ENCODE peak calls at places on chromosomes 7 and 10, in six cellular contexts. One of them, this sample, is unnamed.
A peak's percentile ranks its signal among the peaks of the same experiment; 100 is the strongest.

GRCh38 chr7:85664341-85664740 is 477.5 kb upstream of the SEMA3D start:
- DNase-seq in IMR-90: no peak
- DNase-seq in trophoblast cell: no peak
- DNase-seq in mesenchymal stem cell: no peak
- DNase-seq in neuronal stem cell: no peak
- DNase-seq in H1: no peak
- DNase-seq in this sample: no peak

GRCh38 chr7:69403169-69403568 is 195.1 kb upstream of the AUTS2 start:
- DNase-seq in IMR-90: no peak
- DNase-seq in trophoblast cell: no peak
- DNase-seq in mesenchymal stem cell: no peak
- DNase-seq in neuronal stem cell: no peak
- DNase-seq in H1: no peak
- DNase-seq in this sample: peak; percentile 33

GRCh38 chr10:133347636-133348517 is 704 bp downstream of the PRAP1 start:
- DNase-seq in IMR-90: no peak
- DNase-seq in trophoblast cell: no peak
- DNase-seq in mesenchymal stem cell: no peak
- DNase-seq in neuronal stem cell: no peak
- DNase-seq in H1: no peak
- DNase-seq in this sample: no peak

GRCh38 chr7:39926111-39926510 is 23.9 kb upstream of the CDK13 start:
- DNase-seq in IMR-90: no peak
- DNase-seq in trophoblast cell: no peak
- DNase-seq in mesenchymal stem cell: no peak
- DNase-seq in neuronal stem cell: no peak
- DNase-seq in H1: no peak
- DNase-seq in this sample: no peak

GRCh38 chr10:74047871-74048270 is 50.0 kb downstream of the VCL start:
- DNase-seq in IMR-90: peak; percentile 62
- DNase-seq in trophoblast cell: no peak
- DNase-seq in mesenchymal stem cell: peak; percentile 63
- DNase-seq in neuronal stem cell: no peak
- DNase-seq in H1: no peak
- DNase-seq in this sample: no peak

GRCh38 chr10:63227207-63227895 is 94.2 kb downstream of the NRBF2 start:
- DNase-seq in IMR-90: no peak
- DNase-seq in trophoblast cell: no peak
- DNase-seq in mesenchymal stem cell: peak; percentile 41
- DNase-seq in neuronal stem cell: no peak
- DNase-seq in H1: no peak
- DNase-seq in this sample: no peak

GRCh38 chr7:89029864-89030263 is 234.3 kb upstream of the TEX47 start:
- DNase-seq in IMR-90: no peak
- DNase-seq in trophoblast cell: no peak
- DNase-seq in mesenchymal stem cell: no peak
- DNase-seq in neuronal stem cell: no peak
- DNase-seq in H1: no peak
- DNase-seq in this sample: no peak

GRCh38 chr7:95476072-95476845 is 9.5 kb upstream of the ASB4 start:
- DNase-seq in IMR-90: no peak
- DNase-seq in trophoblast cell: no peak
- DNase-seq in mesenchymal stem cell: peak; percentile 17
- DNase-seq in neuronal stem cell: no peak
- DNase-seq in H1: no peak
- DNase-seq in this sample: no peak

GRCh38 chr10:118698421-118698820 is 56.3 kb downstream of the CACUL1 start:
- DNase-seq in IMR-90: peak; percentile 72
- DNase-seq in trophoblast cell: no peak
- DNase-seq in mesenchymal stem cell: peak; percentile 67
- DNase-seq in neuronal stem cell: no peak
- DNase-seq in H1: no peak
- DNase-seq in this sample: no peak

GRCh38 chr7:105015631-105015965 is 1.6 kb downstream of the KMT2E start:
- DNase-seq in IMR-90: peak; percentile 41
- DNase-seq in trophoblast cell: peak; percentile 27
- DNase-seq in mesenchymal stem cell: peak; percentile 60
- DNase-seq in neuronal stem cell: no peak
- DNase-seq in H1: no peak
- DNase-seq in this sample: no peak

GRCh38 chr7:73328696-73329095 is 735 bp downstream of the FKBP6 start:
- DNase-seq in IMR-90: no peak
- DNase-seq in trophoblast cell: no peak
- DNase-seq in mesenchymal stem cell: no peak
- DNase-seq in neuronal stem cell: no peak
- DNase-seq in H1: no peak
- DNase-seq in this sample: no peak

GRCh38 chr10:585502-585901 is 104.0 kb downstream of the DIP2C start:
- DNase-seq in IMR-90: no peak
- DNase-seq in trophoblast cell: no peak
- DNase-seq in mesenchymal stem cell: no peak
- DNase-seq in neuronal stem cell: no peak
- DNase-seq in H1: no peak
- DNase-seq in this sample: no peak

GRCh38 chr10:44416021-44416758 is 31.3 kb upstream of the CXCL12 start:
- DNase-seq in IMR-90: no peak
- DNase-seq in trophoblast cell: no peak
- DNase-seq in mesenchymal stem cell: no peak
- DNase-seq in neuronal stem cell: no peak
- DNase-seq in H1: no peak
- DNase-seq in this sample: peak; percentile 4

GRCh38 chr10:32952094-32952493 is 5.9 kb downstream of the ITGB1 start:
- DNase-seq in IMR-90: no peak
- DNase-seq in trophoblast cell: no peak
- DNase-seq in mesenchymal stem cell: no peak
- DNase-seq in neuronal stem cell: no peak
- DNase-seq in H1: no peak
- DNase-seq in this sample: no peak

GRCh38 chr7:43104874-43105520 is 7.5 kb upstream of the HECW1 start:
- DNase-seq in IMR-90: no peak
- DNase-seq in trophoblast cell: no peak
- DNase-seq in mesenchymal stem cell: peak; percentile 63
- DNase-seq in neuronal stem cell: no peak
- DNase-seq in H1: no peak
- DNase-seq in this sample: no peak

GRCh38 chr7:112302566-112302965 is 96.1 kb downstream of the ZNF277 start:
- DNase-seq in IMR-90: no peak
- DNase-seq in trophoblast cell: no peak
- DNase-seq in mesenchymal stem cell: peak; percentile 9
- DNase-seq in neuronal stem cell: no peak
- DNase-seq in H1: no peak
- DNase-seq in this sample: no peak

GRCh38 chr10:60739581-60739980 is 38.7 kb upstream of the CDK1 start:
- DNase-seq in IMR-90: peak; percentile 52
- DNase-seq in trophoblast cell: peak; percentile 37
- DNase-seq in mesenchymal stem cell: peak; percentile 56
- DNase-seq in neuronal stem cell: no peak
- DNase-seq in H1: no peak
- DNase-seq in this sample: no peak

GRCh38 chr7:116776610-116777289 is 85.6 kb upstream of the CAPZA2 start:
- DNase-seq in IMR-90: peak; percentile 85
- DNase-seq in trophoblast cell: peak; percentile 9
- DNase-seq in mesenchymal stem cell: peak; percentile 33
- DNase-seq in neuronal stem cell: no peak
- DNase-seq in H1: no peak
- DNase-seq in this sample: no peak

GRCh38 chr7:130515315-130516047 is 23.6 kb downstream of the MEST start:
- DNase-seq in IMR-90: no peak
- DNase-seq in trophoblast cell: no peak
- DNase-seq in mesenchymal stem cell: no peak
- DNase-seq in neuronal stem cell: no peak
- DNase-seq in H1: no peak
- DNase-seq in this sample: no peak

GRCh38 chr7:92691578-92691977 is 101.4 kb upstream of the FAM133B start:
- DNase-seq in IMR-90: peak; percentile 76
- DNase-seq in trophoblast cell: peak; percentile 81
- DNase-seq in mesenchymal stem cell: peak; percentile 79
- DNase-seq in neuronal stem cell: no peak
- DNase-seq in H1: no peak
- DNase-seq in this sample: no peak

GRCh38 chr7:113730309-113730955 is 188.4 kb downstream of the PPP1R3A start:
- DNase-seq in IMR-90: peak; percentile 87
- DNase-seq in trophoblast cell: no peak
- DNase-seq in mesenchymal stem cell: peak; percentile 49
- DNase-seq in neuronal stem cell: no peak
- DNase-seq in H1: no peak
- DNase-seq in this sample: no peak

GRCh38 chr10:121611431-121612159 is 13.4 kb upstream of the FGFR2 start:
- DNase-seq in IMR-90: no peak
- DNase-seq in trophoblast cell: no peak
- DNase-seq in mesenchymal stem cell: no peak
- DNase-seq in neuronal stem cell: no peak
- DNase-seq in H1: no peak
- DNase-seq in this sample: no peak

GRCh38 chr7:157903715-157904114 is 566.9 kb downstream of the DNAJB6 start:
- DNase-seq in IMR-90: no peak
- DNase-seq in trophoblast cell: no peak
- DNase-seq in mesenchymal stem cell: no peak
- DNase-seq in neuronal stem cell: no peak
- DNase-seq in H1: no peak
- DNase-seq in this sample: no peak
- H4K91ac ChIP-seq in IMR-90: no peak overlapping the region
- H4K91ac ChIP-seq in trophoblast cell: no peak overlapping the region
- H4K91ac ChIP-seq in mesenchymal stem cell: no peak overlapping the region
- H4K91ac ChIP-seq in neuronal stem cell: no peak overlapping the region
- H4K91ac ChIP-seq in H1: peak overlapping the region; percentile 34
- H4K91ac ChIP-seq in this sample: no peak overlapping the region

GRCh38 chr7:134316539-134317344 is at the start of gene SLC35B4:
- DNase-seq in IMR-90: peak; percentile 97
- DNase-seq in trophoblast cell: peak; percentile 97
- DNase-seq in mesenchymal stem cell: peak; percentile 97
- DNase-seq in neuronal stem cell: peak; percentile 96
- DNase-seq in H1: peak; percentile 98
- DNase-seq in this sample: peak; percentile 99
- H3K23ac ChIP-seq in IMR-90: peak within 1 kb of the TSS; percentile 29
- H3K23ac ChIP-seq in trophoblast cell: no peak within 1 kb of the TSS
- H3K23ac ChIP-seq in mesenchymal stem cell: peak within 1 kb of the TSS; percentile 9
- H3K23ac ChIP-seq in neuronal stem cell: peak within 1 kb of the TSS; percentile 83
- H3K23ac ChIP-seq in H1: no peak within 1 kb of the TSS
- H3K23ac ChIP-seq in this sample: no peak within 1 kb of the TSS

GRCh38 chr10:85447690-85448089 is 918.9 kb downstream of the GRID1 start:
- DNase-seq in IMR-90: no peak
- DNase-seq in trophoblast cell: no peak
- DNase-seq in mesenchymal stem cell: no peak
- DNase-seq in neuronal stem cell: no peak
- DNase-seq in H1: no peak
- DNase-seq in this sample: no peak

GRCh38 chr10:85444868-85445267 is 921.7 kb downstream of the GRID1 start:
- DNase-seq in IMR-90: no peak
- DNase-seq in trophoblast cell: no peak
- DNase-seq in mesenchymal stem cell: no peak
- DNase-seq in neuronal stem cell: no peak
- DNase-seq in H1: no peak
- DNase-seq in this sample: no peak

GRCh38 chr10:85446852-85447251 is 919.7 kb downstream of the GRID1 start:
- DNase-seq in IMR-90: no peak
- DNase-seq in trophoblast cell: no peak
- DNase-seq in mesenchymal stem cell: peak; percentile 22
- DNase-seq in neuronal stem cell: no peak
- DNase-seq in H1: no peak
- DNase-seq in this sample: no peak

GRCh38 chr10:85445702-85446101 is 920.9 kb downstream of the GRID1 start:
- DNase-seq in IMR-90: no peak
- DNase-seq in trophoblast cell: peak; percentile 76
- DNase-seq in mesenchymal stem cell: no peak
- DNase-seq in neuronal stem cell: no peak
- DNase-seq in H1: no peak
- DNase-seq in this sample: no peak
- H4K91ac ChIP-seq in IMR-90: no peak overlapping the region
- H4K91ac ChIP-seq in trophoblast cell: no peak overlapping the region
- H4K91ac ChIP-seq in mesenchymal stem cell: no peak overlapping the region
- H4K91ac ChIP-seq in neuronal stem cell: no peak overlapping the region
- H4K91ac ChIP-seq in H1: no peak overlapping the region
- H4K91ac ChIP-seq in this sample: no peak overlapping the region

GRCh38 chr7:71477441-71477840 is 345.5 kb downstream of the GALNT17 start:
- DNase-seq in IMR-90: no peak
- DNase-seq in trophoblast cell: no peak
- DNase-seq in mesenchymal stem cell: no peak
- DNase-seq in neuronal stem cell: no peak
- DNase-seq in H1: no peak
- DNase-seq in this sample: no peak

GRCh38 chr7:71473366-71473967 is 341.5 kb downstream of the GALNT17 start:
- DNase-seq in IMR-90: no peak
- DNase-seq in trophoblast cell: no peak
- DNase-seq in mesenchymal stem cell: no peak
- DNase-seq in neuronal stem cell: no peak
- DNase-seq in H1: no peak
- DNase-seq in this sample: no peak

GRCh38 chr7:71470948-71471347 is 339.0 kb downstream of the GALNT17 start:
- DNase-seq in IMR-90: no peak
- DNase-seq in trophoblast cell: no peak
- DNase-seq in mesenchymal stem cell: no peak
- DNase-seq in neuronal stem cell: no peak
- DNase-seq in H1: no peak
- DNase-seq in this sample: no peak

DNA sequence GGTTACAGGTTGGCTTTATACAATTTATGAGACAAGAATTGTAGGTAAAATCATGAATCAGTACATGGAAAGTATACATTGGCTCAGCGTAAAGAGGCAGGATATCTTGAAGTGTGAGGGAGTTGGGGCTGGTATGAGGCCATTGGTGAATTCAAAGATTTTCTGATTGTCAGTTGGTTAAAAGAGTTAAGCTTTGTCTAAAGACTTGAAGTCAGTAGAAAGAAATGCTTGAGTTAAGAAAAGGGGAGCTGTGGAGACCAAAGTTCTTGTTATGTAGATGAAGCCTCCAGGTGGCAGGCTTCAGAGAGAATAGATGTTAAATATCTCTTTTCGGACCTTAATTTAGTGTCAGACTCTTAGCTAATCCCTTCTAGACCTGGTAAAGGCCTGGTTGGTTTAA is 341.0 kb downstream of the GALNT17 start:
- DNase-seq in IMR-90: no peak
- DNase-seq in trophoblast cell: no peak
- DNase-seq in mesenchymal stem cell: no peak
- DNase-seq in neuronal stem cell: no peak
- DNase-seq in H1: no peak
- DNase-seq in this sample: peak; percentile 53
- H3K23ac ChIP-seq in IMR-90: no peak overlapping the region
- H3K23ac ChIP-seq in trophoblast cell: no peak overlapping the region
- H3K23ac ChIP-seq in mesenchymal stem cell: no peak overlapping the region
- H3K23ac ChIP-seq in neuronal stem cell: no peak overlapping the region
- H3K23ac ChIP-seq in H1: no peak overlapping the region
- H3K23ac ChIP-seq in this sample: no peak overlapping the region

GRCh38 chr7:108662783-108663182 is 93.1 kb downstream of the DNAJB9 start:
- DNase-seq in IMR-90: no peak
- DNase-seq in trophoblast cell: no peak
- DNase-seq in mesenchymal stem cell: no peak
- DNase-seq in neuronal stem cell: no peak
- DNase-seq in H1: no peak
- DNase-seq in this sample: no peak
- H4K91ac ChIP-seq in IMR-90: no peak overlapping the region
- H4K91ac ChIP-seq in trophoblast cell: no peak overlapping the region
- H4K91ac ChIP-seq in mesenchymal stem cell: no peak overlapping the region
- H4K91ac ChIP-seq in neuronal stem cell: no peak overlapping the region
- H4K91ac ChIP-seq in H1: no peak overlapping the region
- H4K91ac ChIP-seq in this sample: no peak overlapping the region

This sample was measured in H9.